ENCODE peak calls at places on chromosomes 13 and 19, in ten cellular contexts. D is foreskin fibroblast; V is adrenal gland; K is left ventricle myocardium inferior; I is CD4-positive, alpha-beta T cell; B is ovary; Z is mammary epithelial cell; J is thoracic aorta; P is MCF 10A; Y is fibroblast of the aortic adventitia. M is an unnamed sample.

GRCh38 chr13:94344126-94344863 is 135.2 kb downstream of the DCT start:
- DNase-seq in D (peak), V (no peak), K (no peak), I (no peak), B (no peak), Z (no peak), J (no peak), P (no peak), Y (peak), M (no peak)

GRCh38 chr13:94351292-94352000 is 128.0 kb downstream of the DCT start:
- DNase-seq in D (peak), V (no peak), K (no peak), I (no peak), B (no peak), Z (no peak), J (no peak), P (no peak), Y (peak), M (no peak)

GRCh38 chr19:3100747-3101730 is 6.9 kb downstream of the GNA11 start:
- DNase-seq in D (no peak), V (no peak), K (no peak), I (no peak), B (peak), Z (no peak), J (no peak), P (no peak), Y (no peak), M (peak)

GRCh38 chr13:111312944-111313590 is 7.4 kb upstream of the TEX29 start:
- DNase-seq in D (no peak), V (no peak), K (no peak), I (no peak), B (no peak), Z (no peak), J (no peak), P (no peak), Y (no peak), M (no peak)

GRCh38 chr19:33350538-33351309 is 22.8 kb upstream of the CEBPG start:
- DNase-seq in D (peak), V (no peak), K (no peak), I (no peak), B (no peak), Z (peak), J (no peak), P (peak), Y (peak), M (no peak)

GRCh38 chr13:95298971-95299627 is 2.2 kb downstream of the ABCC4 start:
- DNase-seq in D (peak), V (no peak), K (no peak), I (no peak), B (no peak), Z (peak), J (no peak), P (peak), Y (peak), M (no peak)

GRCh38 chr13:60453490-60453889 is 56.5 kb downstream of the TDRD3 start:
- DNase-seq in D (no peak), V (no peak), K (no peak), I (no peak), B (no peak), Z (no peak), J (no peak), P (no peak), Y (peak), M (no peak)

GRCh38 chr13:31431722-31432137 is 232.0 kb downstream of the B3GLCT start:
- DNase-seq in D (peak), V (peak), K (peak), I (peak), B (peak), Z (peak), J (no peak), P (peak), Y (peak), M (no peak)

GRCh38 chr19:38701455-38702063 is 42.7 kb downstream of the CAPN12 start:
- DNase-seq in D (peak), V (no peak), K (no peak), I (no peak), B (peak), Z (no peak), J (no peak), P (no peak), Y (peak), M (no peak)

GRCh38 chr13:112711528-112712265 is 21.9 kb downstream of the ATP11A start:
- DNase-seq in D (peak), V (peak), K (peak), I (no peak), B (peak), Z (peak), J (peak), P (peak), Y (peak), M (no peak)

GRCh38 chr13:76634431-76635191 is 251.6 kb downstream of the KCTD12 start:
- DNase-seq in D (no peak), V (no peak), K (no peak), I (no peak), B (no peak), Z (no peak), J (no peak), P (no peak), Y (no peak), M (no peak)

GRCh38 chr13:67147257-67148218 is 82.6 kb downstream of the PCDH9 start:
- DNase-seq in D (peak), V (no peak), K (no peak), I (no peak), B (no peak), Z (no peak), J (no peak), P (peak), Y (peak), M (no peak)

GRCh38 chr19:13163609-13164364 is 13.6 kb downstream of the IER2 start:
- DNase-seq in D (peak), V (peak), K (peak), I (no peak), B (peak), Z (peak), J (no peak), P (peak), Y (peak), M (peak)

GRCh38 chr13:20772401-20773131 is 1.2 kb downstream of the EEF1AKMT1 start:
- DNase-seq in D (peak), V (no peak), K (no peak), I (no peak), B (no peak), Z (no peak), J (no peak), P (peak), Y (peak), M (no peak)

GRCh38 chr19:49210108-49210900 is 52.7 kb downstream of the TRPM4 start:
- DNase-seq in D (peak), V (peak), K (no peak), I (no peak), B (peak), Z (no peak), J (no peak), P (peak), Y (no peak), M (no peak)

GRCh38 chr13:41457589-41458186 is 338 bp downstream of the RGCC start:
- DNase-seq in D (no peak), V (no peak), K (peak), I (no peak), B (no peak), Z (no peak), J (no peak), P (no peak), Y (no peak), M (no peak)

GRCh38 chr19:41219924-41220567 is 1.0 kb downstream of the AXL start:
- DNase-seq in D (peak), V (no peak), K (peak), I (no peak), B (peak), Z (peak), J (peak), P (peak), Y (peak), M (no peak)

GRCh38 chr13:48944221-48944620 is 31.5 kb upstream of the FNDC3A start:
- DNase-seq in D (peak), V (no peak), K (no peak), I (no peak), B (no peak), Z (no peak), J (no peak), P (no peak), Y (peak), M (no peak)

GRCh38 chr13:52599037-52599852 is 43.0 kb upstream of the HNRNPA1L2 start:
- DNase-seq in D (peak), V (no peak), K (no peak), I (no peak), B (no peak), Z (peak), J (no peak), P (peak), Y (peak), M (no peak)

GRCh38 chr19:41893899-41894298 is 10.9 kb downstream of the ARHGEF1 start:
- DNase-seq in D (no peak), V (no peak), K (no peak), I (no peak), B (no peak), Z (no peak), J (no peak), P (no peak), Y (no peak), M (no peak)

GRCh38 chr13:112073245-112074138 is 6.5 kb downstream of the SOX1 start:
- DNase-seq in D (no peak), V (no peak), K (no peak), I (no peak), B (no peak), Z (no peak), J (no peak), P (no peak), Y (no peak), M (no peak)

GRCh38 chr13:112208656-112209055 is 141.7 kb downstream of the SOX1 start:
- DNase-seq in D (no peak), V (no peak), K (no peak), I (no peak), B (no peak), Z (no peak), J (no peak), P (no peak), Y (no peak), M (no peak)

GRCh38 chr13:84574851-84575250 is 692.6 kb upstream of the SLITRK1 start:
- DNase-seq in D (peak), V (no peak), K (no peak), I (no peak), B (no peak), Z (no peak), J (no peak), P (peak), Y (peak), M (no peak)

GRCh38 chr13:106376411-106377112 is 158.9 kb downstream of the EFNB2 start:
- DNase-seq in D (peak), V (no peak), K (no peak), I (no peak), B (no peak), Z (peak), J (no peak), P (peak), Y (peak), M (no peak)

GRCh38 chr19:45798995-45799517 is 6.4 kb upstream of the DMWD start:
- DNase-seq in D (peak), V (peak), K (peak), I (peak), B (peak), Z (peak), J (no peak), P (peak), Y (peak), M (peak)

GRCh38 chr13:114043421-114044053 is 69.7 kb upstream of the C13orf46 start:
- DNase-seq in D (peak), V (peak), K (peak), I (no peak), B (no peak), Z (no peak), J (no peak), P (peak), Y (peak), M (no peak)

GRCh38 chr19:47658431-47659383 is 49.8 kb downstream of the BICRA start:
- DNase-seq in D (no peak), V (no peak), K (no peak), I (no peak), B (no peak), Z (no peak), J (no peak), P (no peak), Y (no peak), M (no peak)

GRCh38 chr19:1253514-1254080 is 5.2 kb downstream of the MIDN start:
- DNase-seq in D (no peak), V (no peak), K (no peak), I (no peak), B (no peak), Z (no peak), J (no peak), P (no peak), Y (no peak), M (no peak)

GRCh38 chr13:68897331-68897730 is 1210.3 kb upstream of the ATXN8OS start:
- DNase-seq in D (no peak), V (no peak), K (no peak), I (no peak), B (no peak), Z (no peak), J (no peak), P (no peak), Y (no peak), M (no peak)

GRCh38 chr13:99752373-99752772 is 219.2 kb downstream of the ZIC5 start:
- DNase-seq in D (no peak), V (no peak), K (no peak), I (no peak), B (no peak), Z (no peak), J (no peak), P (no peak), Y (no peak), M (no peak)

GRCh38 chr19:47671499-47671898 is 41.7 kb upstream of the EHD2 start:
- DNase-seq in D (no peak), V (no peak), K (no peak), I (no peak), B (no peak), Z (no peak), J (no peak), P (no peak), Y (no peak), M (no peak)

GRCh38 chr13:87244256-87244870 is 426.8 kb upstream of the SLITRK5 start:
- DNase-seq in D (no peak), V (no peak), K (no peak), I (no peak), B (no peak), Z (no peak), J (no peak), P (no peak), Y (no peak), M (no peak)

GRCh38 chr13:80235559-80236296 is 105.2 kb downstream of the SPRY2 start:
- DNase-seq in D (no peak), V (no peak), K (no peak), I (no peak), B (no peak), Z (peak), J (no peak), P (peak), Y (no peak), M (no peak)

GRCh38 chr13:113843864-113844556 is 19.9 kb downstream of the GAS6 start:
- DNase-seq in D (no peak), V (no peak), K (peak), I (no peak), B (peak), Z (no peak), J (no peak), P (no peak), Y (no peak), M (no peak)

GRCh38 chr19:37877147-37877546 is 29.2 kb downstream of the WDR87 start:
- DNase-seq in D (no peak), V (no peak), K (no peak), I (no peak), B (no peak), Z (no peak), J (no peak), P (no peak), Y (no peak), M (no peak)

GRCh38 chr19:41264581-41265375 is 606 bp downstream of the HNRNPUL1 start:
- DNase-seq in D (peak), V (peak), K (peak), I (peak), B (peak), Z (peak), J (no peak), P (peak), Y (peak), M (no peak)

GRCh38 chr13:98083507-98083906 is 59.4 kb upstream of the FARP1 start:
- DNase-seq in D (peak), V (no peak), K (no peak), I (no peak), B (no peak), Z (peak), J (no peak), P (peak), Y (peak), M (no peak)

GRCh38 chr19:33297401-33298145 is 4.8 kb downstream of the CEBPA start:
- DNase-seq in D (no peak), V (no peak), K (no peak), I (no peak), B (no peak), Z (no peak), J (no peak), P (no peak), Y (no peak), M (no peak)

GRCh38 chr13:37565425-37565824 is 33.1 kb downstream of the POSTN start:
- DNase-seq in D (no peak), V (no peak), K (no peak), I (no peak), B (no peak), Z (no peak), J (no peak), P (no peak), Y (no peak), M (no peak)

DNA sequence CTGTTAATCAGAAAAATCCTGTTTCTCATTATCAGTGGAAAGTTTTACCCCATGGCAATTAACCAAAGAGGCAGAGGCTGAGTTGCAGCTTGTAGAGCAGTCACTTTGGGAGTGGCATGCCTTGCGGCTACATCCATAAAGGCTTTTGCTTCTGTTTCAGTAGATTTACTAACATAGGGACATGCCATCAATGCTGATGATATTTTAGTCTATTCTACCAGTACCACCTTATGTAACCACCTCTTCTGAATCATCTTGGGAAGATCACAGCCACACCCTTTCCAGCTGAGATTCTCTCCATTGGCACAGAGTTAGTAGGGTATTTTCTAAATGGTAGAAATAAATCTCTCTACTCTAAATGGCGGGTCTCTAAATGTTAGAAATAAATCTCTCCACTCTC is 37.5 kb downstream of the POSTN start:
- DNase-seq in D (peak), V (no peak), K (no peak), I (no peak), B (no peak), Z (no peak), J (no peak), P (no peak), Y (no peak), M (no peak)
- TF ChIP-seq CTCF in D (no peak), V (no peak), K (no peak), I (no peak), B (no peak), Z (no peak), J (no peak), P (no peak), Y (no peak), M (no peak)

DNA sequence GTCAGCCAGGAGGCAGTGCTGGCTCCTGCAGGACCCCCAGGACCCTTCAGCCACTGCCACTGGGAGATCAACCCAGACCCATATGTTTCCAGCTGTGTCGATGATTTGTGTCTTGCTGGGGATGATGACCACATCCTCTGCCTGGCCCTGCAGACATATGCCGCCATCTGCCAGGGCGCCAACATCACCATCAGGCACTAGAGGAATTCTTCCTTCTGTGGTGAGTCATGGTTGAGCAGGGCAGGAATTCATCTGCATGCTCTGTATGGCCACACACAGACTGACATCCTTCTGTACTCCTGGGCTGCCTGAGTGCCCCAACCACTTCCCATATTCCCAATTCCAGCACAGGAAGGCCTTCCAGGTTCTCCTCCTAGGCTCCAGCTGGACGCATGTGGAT is 27.1 kb upstream of the FXYD3 start:
- DNase-seq in D (peak), V (no peak), K (no peak), I (no peak), B (no peak), Z (peak), J (no peak), P (peak), Y (peak), M (no peak)
- TF ChIP-seq CTCF in D (no peak), V (no peak), K (no peak), I (no peak), B (no peak), Z (no peak), J (no peak), P (no peak), Y (no peak), M (no peak)

GRCh38 chr19:11460207-11460606 is 20.6 kb downstream of the ELAVL3 start:
- DNase-seq in D (no peak), V (no peak), K (no peak), I (no peak), B (no peak), Z (no peak), J (no peak), P (no peak), Y (no peak), M (no peak)
- TF ChIP-seq CTCF in D (no peak), V (no peak), K (peak), I (no peak), B (no peak), Z (no peak), J (no peak), P (no peak), Y (peak), M (peak)

DNA sequence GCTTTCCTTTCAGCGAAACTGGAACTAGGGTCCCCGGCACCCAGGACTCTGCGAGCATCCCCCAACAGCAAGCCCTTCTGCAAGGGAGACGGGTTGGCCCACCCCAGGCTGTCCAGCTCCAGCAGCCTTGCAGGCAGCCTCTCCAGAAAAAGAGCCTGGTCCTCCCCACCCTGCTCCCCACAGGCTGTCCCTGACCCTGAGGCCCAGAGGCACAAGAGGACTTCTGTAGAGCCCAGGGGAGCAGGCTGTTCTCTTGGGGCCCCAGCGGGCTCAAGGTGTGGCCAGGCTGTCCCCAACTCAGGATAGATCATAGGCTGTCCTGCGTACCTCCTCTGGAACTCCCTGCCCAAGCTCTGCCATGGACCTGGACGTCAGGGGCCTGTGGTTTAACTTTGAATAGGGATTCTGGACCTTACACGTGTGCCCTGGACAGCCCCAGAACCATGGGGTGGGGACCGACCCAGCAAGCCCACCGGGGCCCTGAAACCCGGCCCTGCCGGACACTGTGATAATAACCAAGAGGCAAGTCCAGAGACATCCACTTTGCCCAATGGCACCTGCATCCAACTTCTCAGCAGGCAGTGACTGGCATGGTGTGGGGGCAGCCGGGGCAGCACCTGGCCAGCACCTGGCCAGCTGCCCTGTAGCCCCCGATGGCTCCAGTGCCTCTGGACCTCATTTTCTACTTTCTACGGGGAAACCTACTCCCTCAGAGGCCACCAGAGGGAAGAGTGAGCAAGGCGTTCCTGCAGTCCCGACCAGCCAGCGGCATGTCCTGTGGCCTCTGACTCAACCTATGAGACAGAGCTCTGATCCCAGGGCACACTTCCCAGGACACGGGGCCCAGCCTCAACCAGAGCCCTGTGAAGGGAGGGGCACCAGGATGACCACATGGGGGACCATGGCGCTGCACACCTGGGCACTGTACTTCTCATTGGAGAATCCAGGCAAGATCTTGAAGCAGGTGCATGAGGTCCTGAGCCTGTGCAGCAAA is 50.9 kb upstream of the TPM4 start:
- DNase-seq in D (peak), V (peak), K (no peak), I (no peak), B (no peak), Z (peak), J (no peak), P (peak), Y (peak), M (no peak)
- TF ChIP-seq CTCF in D (peak), V (peak), K (peak), I (no peak), B (no peak), Z (peak), J (peak), P (peak), Y (peak), M (no peak)

GRCh38 chr13:26589754-26590153 is 32.3 kb downstream of the WASF3 start:
- DNase-seq in D (peak), V (peak), K (no peak), I (no peak), B (peak), Z (no peak), J (no peak), P (peak), Y (peak), M (no peak)

GRCh38 chr13:26591672-26592071 is 34.2 kb downstream of the WASF3 start:
- DNase-seq in D (no peak), V (no peak), K (no peak), I (no peak), B (no peak), Z (no peak), J (no peak), P (no peak), Y (no peak), M (no peak)

GRCh38 chr13:26590379-26590778 is 32.9 kb downstream of the WASF3 start:
- DNase-seq in D (no peak), V (no peak), K (no peak), I (no peak), B (no peak), Z (no peak), J (no peak), P (no peak), Y (no peak), M (no peak)

GRCh38 chr13:26587251-26587650 is 29.8 kb downstream of the WASF3 start:
- DNase-seq in D (no peak), V (no peak), K (no peak), I (no peak), B (no peak), Z (no peak), J (no peak), P (no peak), Y (no peak), M (no peak)

GRCh38 chr13:26590951-26591350 is 33.5 kb downstream of the WASF3 start:
- DNase-seq in D (no peak), V (no peak), K (no peak), I (no peak), B (no peak), Z (no peak), J (no peak), P (no peak), Y (no peak), M (no peak)
- TF ChIP-seq CTCF in D (no peak), V (no peak), K (no peak), I (no peak), B (no peak), Z (no peak), J (no peak), P (no peak), Y (no peak), M (no peak)